ENCODE peak calls at places on chromosomes 11 and 22, in four cellular contexts. C is iPS DF 6.9, V is kidney, D is DMS153. B is an unnamed sample.

GRCh38 chr11:87134524-87135106 is 96.9 kb downstream of the TMEM135 start:
- DNase-seq in V (no peak), C (no peak), D (no peak), B (no peak)

GRCh38 chr11:122632178-122632824 is 23.2 kb upstream of the UBASH3B start:
- DNase-seq in V (no peak), D (no peak), C (no peak), B (no peak)

GRCh38 chr11:7278314-7278917 is 26.7 kb downstream of the SYT9 start:
- DNase-seq in V (no peak), C (peak), D (no peak), B (no peak)

GRCh38 chr11:125163431-125164011 is 1.0 kb upstream of the PKNOX2 start:
- DNase-seq in D (no peak), C (no peak), V (no peak), B (no peak)

GRCh38 chr11:102929966-102930365 is 25.6 kb downstream of the MMP13 start:
- DNase-seq in C (no peak), V (no peak), D (no peak), B (no peak)

GRCh38 chr22:28395920-28396447 is 283.7 kb downstream of the TTC28 start:
- DNase-seq in V (no peak), C (no peak), D (no peak), B (no peak)

GRCh38 chr11:117220568-117220967 is 11.3 kb downstream of the PCSK7 start:
- DNase-seq in C (no peak), D (no peak), V (peak), B (no peak)

GRCh38 chr22:32331918-32332725 is 25.5 kb upstream of the RFPL3 start:
- DNase-seq in V (peak), D (no peak), C (no peak), B (no peak)

GRCh38 chr11:36394056-36394455 is 98.0 kb downstream of the PRR5L start:
- DNase-seq in C (no peak), V (no peak), D (no peak), B (no peak)

GRCh38 chr11:90997241-90997640 is 774.4 kb upstream of the CHORDC1 start:
- DNase-seq in D (no peak), C (no peak), V (no peak), B (no peak)

GRCh38 chr11:111696556-111696955 is 69.6 kb downstream of the PPP2R1B start:
- DNase-seq in C (no peak), D (no peak), V (no peak), B (no peak)

GRCh38 chr11:106988151-106988806 is 30.0 kb downstream of the GUCY1A2 start:
- DNase-seq in C (no peak), D (no peak), V (no peak), B (no peak)

GRCh38 chr22:46436595-46437163 is 100.7 kb downstream of the CELSR1 start:
- DNase-seq in C (no peak), D (no peak), V (no peak), B (no peak)

GRCh38 chr11:60396790-60397189 is 531 bp downstream of the MS4A14 start:
- DNase-seq in D (no peak), C (no peak), V (no peak), B (no peak)

GRCh38 chr11:120135838-120136237 is 2.1 kb downstream of the TRIM29 start:
- DNase-seq in V (no peak), D (no peak), C (no peak), B (no peak)

GRCh38 chr11:77081381-77081851 is 14.6 kb downstream of the CAPN5 start:
- DNase-seq in D (no peak), V (peak), C (no peak), B (no peak)

GRCh38 chr11:104198576-104198975 is 34.6 kb upstream of the PDGFD start:
- DNase-seq in C (no peak), V (no peak), D (no peak), B (no peak)

GRCh38 chr11:119367661-119368120 is 13.8 kb downstream of the USP2 start:
- DNase-seq in C (no peak), V (peak), D (no peak), B (no peak)

GRCh38 chr22:34877506-34877905 is 188.5 kb upstream of the ISX start:
- DNase-seq in D (no peak), C (no peak), V (no peak), B (no peak)

GRCh38 chr11:79950172-79950571 is 509.3 kb upstream of the TENM4 start:
- DNase-seq in V (no peak), D (no peak), C (no peak), B (no peak)

GRCh38 chr11:110376711-110377324 is 52.9 kb upstream of the FDX1 start:
- DNase-seq in D (peak), C (no peak), V (peak), B (peak)

GRCh38 chr22:25742918-25743708 is 1.1 kb downstream of the MYO18B start:
- DNase-seq in C (no peak), V (no peak), D (no peak), B (no peak)

B was measured in NCI-H345.